ENCODE peak calls at places on chromosomes 11 and 22, in eight cellular contexts. D, Y, X, C, F, K, B and T are unnamed samples.

GRCh38 chr11:101091781-101092180 is 37.8 kb downstream of the PGR start:
- DNase-seq in D (no peak), Y (no peak), X (no peak), C (no peak), F (no peak), K (no peak), B (no peak), T (no peak)

GRCh38 chr11:8086001-8086479 is 5.0 kb downstream of the TUB start:
- DNase-seq in D (no peak), Y (no peak), X (no peak), C (no peak), F (peak), K (no peak), B (peak), T (no peak)

GRCh38 chr22:41532908-41533825 is 11.1 kb downstream of the POLR3H start:
- DNase-seq in D (peak), Y (peak), X (peak), C (peak), F (peak), K (peak), B (peak), T (peak)

GRCh38 chr11:105912666-105913065 is 109.4 kb downstream of the MSANTD4 start:
- DNase-seq in D (no peak), Y (no peak), X (no peak), C (no peak), F (no peak), K (no peak), B (no peak), T (no peak)

GRCh38 chr22:37386441-37386840 is 40.8 kb downstream of the ELFN2 start:
- DNase-seq in D (no peak), Y (no peak), X (no peak), C (no peak), F (no peak), K (no peak), B (no peak), T (no peak)

GRCh38 chr22:35930933-35931332 is 97.7 kb downstream of the RBFOX2 start:
- DNase-seq in D (peak), Y (no peak), X (peak), C (peak), F (peak), K (peak), B (peak), T (no peak)

GRCh38 chr22:43153916-43154315 is 2.6 kb downstream of the TSPO start:
- DNase-seq in D (no peak), Y (no peak), X (no peak), C (no peak), F (no peak), K (no peak), B (no peak), T (no peak)

GRCh38 chr22:37197451-37198289 is 9.6 kb upstream of the C1QTNF6 start:
- DNase-seq in D (peak), Y (no peak), X (peak), C (no peak), F (no peak), K (no peak), B (peak), T (no peak)

GRCh38 chr11:105881027-105881426 is 141.0 kb downstream of the MSANTD4 start:
- DNase-seq in D (no peak), Y (no peak), X (no peak), C (peak), F (no peak), K (no peak), B (no peak), T (no peak)

GRCh38 chr22:50148991-50149721 is 21.4 kb upstream of the PANX2 start:
- DNase-seq in D (peak), Y (peak), X (peak), C (peak), F (peak), K (peak), B (peak), T (peak)

GRCh38 chr11:14119357-14119756 is 156.8 kb downstream of the SPON1 start:
- DNase-seq in D (no peak), Y (no peak), X (no peak), C (peak), F (no peak), K (no peak), B (no peak), T (no peak)

GRCh38 chr11:31816467-31817053 is 5.4 kb upstream of the PAX6 start:
- DNase-seq in D (no peak), Y (no peak), X (no peak), C (no peak), F (no peak), K (no peak), B (peak), T (no peak)

GRCh38 chr11:22390283-22390655 is 52.1 kb downstream of the SLC17A6 start:
- DNase-seq in D (no peak), Y (no peak), X (no peak), C (no peak), F (no peak), K (no peak), B (no peak), T (no peak)

GRCh38 chr22:22168190-22168940 is 76.2 kb upstream of the VPREB1 start:
- DNase-seq in D (no peak), Y (no peak), X (no peak), C (peak), F (peak), K (no peak), B (peak), T (no peak)